ENCODE peak calls at places on chromosome 13, in six cellular contexts. Q is mesenchymal stem cell, Z is SJSA1, E is left ventricle myocardium inferior, U is esophagus muscularis mucosa, C is HepG2. Y is an unnamed sample.

GRCh38 chr13:98447881-98448641 is 128.8 kb downstream of the STK24 start:
- DNase-seq in Z (no peak), C (no peak), U (no peak), Q (peak; percentile 54), E (peak; percentile 58), Y (no peak)

GRCh38 chr13:35840991-35841604 is 290.1 kb downstream of the DCLK1 start:
- DNase-seq in U (no peak), Q (no peak), C (no peak), E (no peak), Z (no peak), Y (peak; percentile 77)

GRCh38 chr13:53089951-53090350 is 61.3 kb downstream of the OLFM4 start:
- DNase-seq in U (no peak), C (no peak), Z (no peak), E (no peak), Q (no peak), Y (no peak)

GRCh38 chr13:20566917-20567755 is at the start of gene IFT88:
- DNase-seq in U (peak; percentile 97), Z (peak; percentile 89), C (peak; percentile 81), Q (peak; percentile 91), E (peak; percentile 92), Y (peak; percentile 95)

GRCh38 chr13:25114220-25114619 is 18.3 kb downstream of the PABPC3 start:
- DNase-seq in C (peak; percentile 62), Q (peak; percentile 64), U (peak; percentile 91), E (peak; percentile 42), Z (peak; percentile 36), Y (peak; percentile 86)

GRCh38 chr13:94344126-94344863 is 135.2 kb downstream of the DCT start:
- DNase-seq in U (peak; percentile 34), C (peak; percentile 46), E (no peak), Z (no peak), Q (peak; percentile 58), Y (no peak)

GRCh38 chr13:66532146-66532545 is 698.0 kb downstream of the PCDH9 start:
- DNase-seq in Q (peak; percentile 57), Z (peak; percentile 3), C (no peak), E (no peak), U (no peak), Y (no peak)

GRCh38 chr13:92967923-92968322 is 258.7 kb upstream of the GPC6 start:
- DNase-seq in U (no peak), E (no peak), Q (no peak), C (peak; percentile 18), Z (no peak), Y (no peak)

GRCh38 chr13:66312312-66313087 is 917.6 kb downstream of the PCDH9 start:
- DNase-seq in U (no peak), Q (peak; percentile 11), Z (no peak), C (peak; percentile 6), E (no peak), Y (no peak)

GRCh38 chr13:112062619-112063308 is 4.2 kb upstream of the SOX1 start:
- DNase-seq in E (no peak), C (no peak), Q (no peak), U (no peak), Z (no peak), Y (no peak)

GRCh38 chr13:59584101-59584500 is 579.6 kb downstream of the DIAPH3 start:
- DNase-seq in E (no peak), Z (no peak), C (no peak), Q (no peak), U (no peak), Y (no peak)

GRCh38 chr13:41389580-41389979 is 67.8 kb upstream of the RGCC start:
- DNase-seq in Z (no peak), E (no peak), C (no peak), Q (no peak), U (no peak), Y (no peak)
- H3K4me1 ChIP-seq in Z (no peaks in the 10 kb centered on the region), E (peaks cover 22% of the 10 kb centered on the region), C (no peaks in the 10 kb centered on the region), Q (no peaks in the 10 kb centered on the region), U (no peaks in the 10 kb centered on the region), Y (no peaks in the 10 kb centered on the region)

DNA sequence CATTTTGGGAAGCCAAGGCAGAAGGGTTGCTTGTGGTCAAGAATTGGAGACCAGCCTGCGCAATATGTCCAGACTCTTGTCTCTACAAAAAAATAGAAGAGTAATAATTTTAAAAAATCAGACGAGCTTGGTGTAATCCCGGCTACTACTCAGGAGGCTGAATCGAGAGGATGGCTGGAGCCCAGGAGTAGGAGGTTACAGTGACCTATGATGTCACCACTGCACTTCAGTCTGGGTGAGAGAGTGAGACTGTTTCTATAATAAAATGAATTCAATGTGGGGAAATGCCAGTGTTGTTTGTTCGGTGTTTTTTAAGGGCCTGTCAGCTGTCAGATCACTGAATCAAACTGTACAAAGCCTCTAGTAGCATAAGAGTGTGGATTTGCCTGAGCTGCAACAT is 1.2 kb upstream of the FBXL3 start:
- DNase-seq in U (no peak), Q (peak; percentile 28), E (no peak), Z (peak; percentile 27), C (no peak), Y (peak; percentile 29)
- H3K4me3 ChIP-seq in U (no peak overlapping the region), Q (no peak overlapping the region), E (peak overlapping the region; percentile 97), Z (no peak overlapping the region), C (no peak overlapping the region), Y (peak overlapping the region; percentile 99)

GRCh38 chr13:32904271-32904670 is 112.0 kb upstream of the KL start:
- DNase-seq in C (no peak), E (no peak), Q (no peak), Z (no peak), U (peak; percentile 7), Y (no peak)

GRCh38 chr13:32905063-32905863 is 111.0 kb upstream of the KL start:
- DNase-seq in E (no peak), Q (no peak), C (no peak), Z (no peak), U (no peak), Y (no peak)

GRCh38 chr13:32903720-32904119 is 112.5 kb upstream of the KL start:
- DNase-seq in U (peak; percentile 70), C (no peak), Q (no peak), E (no peak), Z (no peak), Y (no peak)

GRCh38 chr13:32901994-32902780 is 114.0 kb upstream of the KL start:
- DNase-seq in Z (no peak), E (no peak), U (no peak), Q (no peak), C (no peak), Y (no peak)

GRCh38 chr13:32902898-32903297 is 113.3 kb upstream of the KL start:
- DNase-seq in Z (no peak), E (peak; percentile 85), Q (no peak), C (no peak), U (no peak), Y (peak; percentile 38)
- H3K27ac ChIP-seq in Z (no peak overlapping the region), E (peak overlapping the region; percentile 80), Q (no peak overlapping the region), C (no peak overlapping the region), U (peak overlapping the region; percentile 45), Y (no peak overlapping the region)

GRCh38 chr13:99657848-99658265 is 156.6 kb downstream of the TM9SF2 start:
- DNase-seq in Q (peak; percentile 29), Z (no peak), E (peak; percentile 31), C (no peak), U (peak; percentile 91), Y (no peak)

GRCh38 chr13:99655351-99656091 is 154.2 kb downstream of the TM9SF2 start:
- DNase-seq in Q (peak; percentile 9), E (no peak), C (peak; percentile 72), U (peak; percentile 39), Z (peak; percentile 53), Y (no peak)

GRCh38 chr13:99658266-99658991 is 157.2 kb downstream of the TM9SF2 start:
- DNase-seq in Q (peak; percentile 58), U (peak; percentile 93), E (peak; percentile 59), Z (no peak), C (no peak), Y (peak; percentile 12)

GRCh38 chr13:99656092-99656745 is 154.9 kb downstream of the TM9SF2 start:
- DNase-seq in Z (peak; percentile 80), E (peak; percentile 67), C (peak; percentile 57), U (peak; percentile 94), Q (peak; percentile 71), Y (peak; percentile 55)

DNA sequence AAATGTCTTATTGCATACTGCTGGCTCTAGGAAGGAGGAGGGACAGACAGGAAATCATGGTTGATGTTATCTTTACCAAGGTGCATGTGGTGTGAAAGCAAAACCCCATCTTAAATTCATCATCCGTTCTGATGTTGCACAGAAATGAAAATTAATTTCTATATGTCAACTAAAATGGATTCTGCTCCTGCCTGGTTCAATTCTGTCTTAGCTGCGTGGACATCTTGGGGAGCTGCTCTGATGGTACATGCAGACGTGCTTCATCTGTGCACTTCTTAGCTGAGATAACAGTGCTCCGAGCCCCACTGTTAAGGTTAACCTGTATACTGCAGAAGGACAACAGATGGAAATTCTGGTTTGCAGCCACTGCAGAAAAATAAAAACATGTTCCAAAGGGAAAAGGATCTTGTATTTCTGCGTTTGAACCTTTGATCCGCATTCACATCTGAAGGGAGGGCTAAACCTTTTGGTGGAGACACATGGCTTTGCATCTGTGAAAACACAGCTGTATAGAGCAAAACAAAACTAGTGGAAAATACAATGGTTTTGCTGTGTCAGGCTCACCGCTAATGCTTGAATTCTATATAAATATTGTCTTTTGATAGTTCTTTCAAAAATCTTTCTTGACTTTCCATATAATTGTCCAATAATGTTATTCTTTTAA is 155.7 kb downstream of the TM9SF2 start:
- DNase-seq in C (no peak), Z (no peak), U (peak; percentile 42), Q (no peak), E (no peak), Y (no peak)
- H3K4me1 ChIP-seq in C (peaks cover 27% of the 10 kb centered on the region), Z (no peaks in the 10 kb centered on the region), U (peaks cover 26% of the 10 kb centered on the region), Q (peaks cover 17% of the 10 kb centered on the region), E (peaks cover 28% of the 10 kb centered on the region), Y (no peaks in the 10 kb centered on the region)

DNA sequence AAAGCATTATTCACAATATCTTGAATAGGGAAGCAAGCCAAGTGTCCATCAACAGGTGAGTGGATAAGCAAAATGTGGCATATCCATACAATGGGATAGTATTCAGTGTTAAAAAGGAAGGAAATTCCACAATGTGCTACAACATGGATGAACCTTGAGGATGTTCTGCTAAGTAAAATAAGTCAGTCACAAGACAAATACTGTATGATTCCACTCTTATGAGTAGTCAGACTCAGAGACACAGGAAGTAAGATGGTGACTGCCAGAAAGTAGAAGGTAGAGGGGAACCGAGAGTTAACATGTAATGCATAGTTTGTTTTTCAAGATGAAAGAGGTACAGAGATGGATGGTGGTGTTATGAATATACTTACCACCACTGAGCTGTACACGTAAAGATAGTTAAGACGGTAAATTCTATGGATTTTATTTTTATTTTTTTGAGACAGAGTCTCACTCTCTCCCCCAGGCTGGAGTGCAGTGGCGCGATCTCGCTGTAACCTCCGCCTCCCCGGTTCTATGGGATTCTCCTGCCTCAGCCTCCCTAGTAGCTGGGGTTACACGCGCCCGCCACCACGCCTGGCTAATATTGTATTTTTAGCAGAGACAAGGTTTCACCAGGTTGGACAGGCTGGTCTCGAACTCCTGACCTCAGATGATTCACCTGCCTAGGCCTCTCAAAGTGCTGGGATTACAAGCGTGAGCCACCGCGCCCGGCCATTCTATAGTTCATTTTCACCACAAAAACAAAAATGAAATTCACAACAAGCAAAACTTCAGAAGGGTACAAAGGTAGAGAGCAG is 1.0 kb upstream of the CHAMP1 start:
- DNase-seq in Q (peak; percentile 9), E (no peak), U (no peak), C (no peak), Z (peak; percentile 12), Y (no peak)
- H3K4me3 ChIP-seq in Q (no peak overlapping the region), E (peak overlapping the region; percentile 93), U (peak overlapping the region; percentile 82), C (peak overlapping the region; percentile 82), Z (peak overlapping the region; percentile 97), Y (peak overlapping the region; percentile 87)

GRCh38 chr13:113853518-113854237 is 10.2 kb downstream of the GAS6 start:
- DNase-seq in Q (peak; percentile 51), Z (no peak), E (peak; percentile 35), C (no peak), U (no peak), Y (no peak)
- H3K27ac ChIP-seq in Q (peak overlapping the region; percentile 63), Z (no peak overlapping the region), E (peak overlapping the region; percentile 82), C (no peak overlapping the region), U (peak overlapping the region; percentile 71), Y (no peak overlapping the region)

Y was measured in SJCRH30.